ENCODE peak calls at places on chromosomes 1 and 21, in seven cellular contexts. C is astrocyte, S is omental fat pad, O is left ventricle myocardium inferior, B is AG09309, K is coronary artery, P is GM23338. A is an unnamed sample.
A peak's percentile ranks its signal among the peaks of the same experiment; 100 is the strongest.

GRCh38 chr1:31476891-31477846 is 64.2 kb downstream of the SERINC2 start:
- DNase-seq in O (no peak), K (no peak), P (no peak), S (no peak), C (no peak), B (no peak), A (no peak)

GRCh38 chr1:236343246-236343862 is 50.7 kb upstream of the EDARADD start:
- DNase-seq in C (no peak), P (no peak), K (no peak), B (no peak), O (no peak), S (no peak), A (no peak)

GRCh38 chr21:31911138-31911907 is 38.5 kb downstream of the HUNK start:
- DNase-seq in O (no peak), K (no peak), S (no peak), B (peak; percentile 83), C (peak; percentile 17), P (no peak), A (no peak)

GRCh38 chr1:179820216-179820970 is 57.2 kb downstream of the TOR1AIP2 start:
- DNase-seq in B (no peak), O (no peak), K (no peak), P (no peak), S (no peak), C (no peak), A (no peak)

GRCh38 chr1:164823486-164824279 is 264.7 kb downstream of the PBX1 start:
- DNase-seq in O (no peak), P (no peak), B (peak; percentile 5), S (no peak), C (peak; percentile 88), K (no peak), A (no peak)

GRCh38 chr21:36381841-36382589 is 3.2 kb upstream of the CHAF1B start:
- DNase-seq in B (no peak), K (no peak), O (no peak), C (peak; percentile 39), P (no peak), S (no peak), A (peak; percentile 11)

GRCh38 chr1:235336903-235337302 is 8.5 kb downstream of the GGPS1 start:
- DNase-seq in B (no peak), C (no peak), O (no peak), S (no peak), K (no peak), P (no peak), A (no peak)

GRCh38 chr1:7845761-7846160 is 7.1 kb downstream of the UTS2 start:
- DNase-seq in K (no peak), B (peak; percentile 16), S (no peak), C (peak; percentile 73), P (no peak), O (no peak), A (no peak)

GRCh38 chr1:81808760-81809159 is 8.0 kb downstream of the ADGRL2 start:
- DNase-seq in O (no peak), K (no peak), S (no peak), C (no peak), P (peak; percentile 52), B (no peak), A (no peak)

GRCh38 chr1:201676061-201676644 is 137.2 kb downstream of the NAV1 start:
- DNase-seq in B (no peak), P (peak; percentile 56), C (peak; percentile 49), S (no peak), K (no peak), O (no peak), A (no peak)

GRCh38 chr1:177798614-177799013 is 171.2 kb downstream of the SEC16B start:
- DNase-seq in C (no peak), P (no peak), K (no peak), S (no peak), B (no peak), O (no peak), A (no peak)

GRCh38 chr1:94245747-94246438 is 8.5 kb upstream of the ARHGAP29 start:
- DNase-seq in K (no peak), C (peak; percentile 49), S (no peak), P (no peak), O (no peak), B (no peak), A (no peak)

GRCh38 chr1:63713627-63714481 is 60.0 kb upstream of the ROR1 start:
- DNase-seq in S (no peak), B (peak; percentile 56), O (no peak), C (peak; percentile 90), P (no peak), K (no peak), A (no peak)

GRCh38 chr1:148264374-148265276 is 112.5 kb upstream of the NBPF11 start:
- DNase-seq in C (peak; percentile 71), P (peak; percentile 95), K (no peak), O (no peak), S (no peak), B (no peak), A (no peak)

GRCh38 chr1:223224465-223224864 is 81.4 kb upstream of the TLR5 start:
- DNase-seq in C (no peak), B (no peak), O (no peak), S (no peak), K (peak; percentile 36), P (peak; percentile 66), A (no peak)

GRCh38 chr1:199691540-199691939 is 336.0 kb upstream of the NR5A2 start:
- DNase-seq in C (peak; percentile 91), S (no peak), B (peak; percentile 90), O (no peak), P (peak; percentile 32), K (no peak), A (no peak)

GRCh38 chr1:76546354-76546933 is 320.8 kb upstream of the ST6GALNAC5 start:
- DNase-seq in C (no peak), S (no peak), P (no peak), O (no peak), K (no peak), B (no peak), A (no peak)

GRCh38 chr1:223765036-223765718 is 52.8 kb downstream of the CAPN2 start:
- DNase-seq in K (peak; percentile 73), S (no peak), P (no peak), B (no peak), O (peak; percentile 74), C (peak; percentile 40), A (no peak)

GRCh38 chr21:37472581-37472980 is 106.0 kb downstream of the DYRK1A start:
- DNase-seq in S (no peak), K (no peak), B (no peak), C (no peak), O (no peak), P (no peak), A (no peak)

GRCh38 chr1:153678519-153679336 is at the start of gene NPR1:
- DNase-seq in P (peak; percentile 78), C (no peak), O (peak; percentile 66), S (no peak), K (peak; percentile 87), B (no peak), A (no peak)

GRCh38 chr1:167533851-167534300 is 15.5 kb upstream of the CD247 start:
- DNase-seq in S (no peak), P (peak; percentile 90), C (peak; percentile 9), K (no peak), B (no peak), O (peak; percentile 56), A (peak; percentile 81)

GRCh38 chr1:99251308-99251707 is 13.0 kb upstream of the PLPPR4 start:
- DNase-seq in C (no peak), P (no peak), B (no peak), K (no peak), S (no peak), O (no peak), A (no peak)
- TF ChIP-seq CTCF in C (no peak), P (no peak), B (no peak), K (no peak), S (no peak), O (no peak), A (no peak)

DNA sequence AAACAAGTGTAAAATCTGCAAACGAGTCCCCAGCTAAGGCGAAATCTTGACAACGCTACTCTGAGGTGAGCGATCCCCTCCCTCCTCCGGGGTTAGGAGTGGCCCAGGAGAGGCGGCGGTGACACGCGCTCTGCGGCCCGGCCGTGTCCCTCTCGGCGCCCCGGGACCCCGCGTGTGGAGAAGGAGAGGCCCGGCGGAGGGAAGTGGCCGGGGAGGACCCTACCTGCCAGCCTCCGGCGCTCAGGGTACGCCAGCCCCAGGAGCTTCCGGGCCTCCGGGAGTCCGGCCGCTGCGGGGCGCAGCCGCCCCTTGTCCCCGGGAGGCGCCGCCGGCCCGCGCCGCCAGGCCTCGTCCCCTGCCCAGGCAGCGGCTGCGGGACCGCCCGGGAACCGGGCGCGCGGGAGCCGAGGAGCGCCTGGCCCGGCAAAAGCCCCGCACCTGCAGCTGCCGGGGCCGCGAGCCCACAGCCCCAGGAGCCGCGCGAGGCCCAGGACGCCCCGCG is 543 bp downstream of the ABCB10 start:
- DNase-seq in P (peak; percentile 51), O (peak; percentile 46), K (no peak), B (no peak), S (no peak), C (no peak), A (no peak)
- TF ChIP-seq CTCF in P (no peak), O (no peak), K (no peak), B (no peak), S (no peak), C (no peak), A (no peak)

GRCh38 chr1:1858382-1859086 is 32.4 kb downstream of the GNB1 start:
- DNase-seq in S (no peak), O (peak; percentile 78), B (peak; percentile 81), C (peak; percentile 73), P (peak; percentile 72), K (peak; percentile 83), A (no peak)
- TF ChIP-seq CTCF in S (no peak), O (peak; percentile 61), B (peak; percentile 59), C (peak; percentile 28), P (peak; percentile 58), K (no peak), A (no peak)

GRCh38 chr21:33115586-33116541 is 45.9 kb downstream of the OLIG1 start:
- DNase-seq in O (no peak), K (no peak), S (no peak), P (no peak), B (no peak), C (no peak), A (no peak)

GRCh38 chr21:33114276-33114675 is 44.3 kb downstream of the OLIG1 start:
- DNase-seq in P (no peak), K (no peak), B (no peak), S (no peak), C (no peak), O (no peak), A (no peak)

GRCh38 chr21:33117268-33117888 is 47.4 kb downstream of the OLIG1 start:
- DNase-seq in S (no peak), O (no peak), K (no peak), P (no peak), B (no peak), C (no peak), A (no peak)

GRCh38 chr21:33112670-33113596 is 43.0 kb downstream of the OLIG1 start:
- DNase-seq in C (no peak), B (no peak), S (no peak), P (no peak), O (no peak), K (no peak), A (no peak)

GRCh38 chr21:33116669-33117267 is 46.8 kb downstream of the OLIG1 start:
- DNase-seq in P (no peak), O (no peak), S (no peak), K (no peak), C (no peak), B (no peak), A (no peak)
- TF ChIP-seq CTCF in P (no peak), O (no peak), S (no peak), K (no peak), C (no peak), B (no peak), A (no peak)

A was measured in type B pancreatic cell.